ENCODE peak calls at places on chromosomes 6 and 20, in seven cellular contexts. T is lower lobe of right lung, W is spleen, U is bronchial epithelial cell, B is left lung, P is HFFc6, S is HFF-Myc. I is an unnamed sample.
A peak's percentile ranks its signal among the peaks of the same experiment; 100 is the strongest.

GRCh38 chr20:57904706-57905105 is 194.9 kb upstream of the PMEPA1 start:
- DNase-seq in S (no peak), T (no peak), W (no peak), B (no peak), U (peak; percentile 70), P (no peak), I (no peak)

GRCh38 chr6:17714177-17714576 is 7.5 kb upstream of the NUP153 start:
- DNase-seq in W (no peak), T (no peak), B (no peak), S (no peak), U (peak; percentile 38), P (no peak), I (no peak)

GRCh38 chr6:2353412-2354137 is 108.2 kb upstream of the GMDS start:
- DNase-seq in U (peak; percentile 74), S (peak; percentile 47), P (peak; percentile 63), W (no peak), B (no peak), T (no peak), I (peak; percentile 71)

GRCh38 chr6:13924949-13925881 is at the start of gene RNF182:
- DNase-seq in B (no peak), T (no peak), W (peak; percentile 79), P (no peak), U (no peak), S (no peak), I (no peak)

GRCh38 chr6:21665436-21666199 is 72.1 kb downstream of the SOX4 start:
- DNase-seq in B (no peak), S (no peak), P (no peak), T (no peak), W (no peak), U (no peak), I (no peak)

GRCh38 chr6:31340228-31340627 is 16.8 kb downstream of the HLA-B start:
- DNase-seq in P (no peak), T (no peak), U (no peak), W (no peak), S (no peak), B (no peak), I (no peak)

GRCh38 chr20:53298900-53299299 is 294.7 kb downstream of the ZNF217 start:
- DNase-seq in U (no peak), W (no peak), P (no peak), T (no peak), B (no peak), S (no peak), I (no peak)

GRCh38 chr20:46828471-46828870 is 66.2 kb upstream of the EYA2 start:
- DNase-seq in S (no peak), T (no peak), P (peak; percentile 73), U (peak; percentile 62), B (no peak), W (no peak), I (no peak)

GRCh38 chr6:112117554-112117953 is 30.2 kb downstream of the FAM229B start:
- DNase-seq in P (peak; percentile 33), U (peak; percentile 85), W (no peak), T (no peak), S (peak; percentile 24), B (no peak), I (no peak)

GRCh38 chr6:163398104-163398503 is 16.4 kb upstream of the QKI start:
- DNase-seq in W (no peak), S (no peak), P (no peak), U (no peak), T (no peak), B (no peak), I (no peak)

GRCh38 chr6:6497976-6498375 is 90.5 kb upstream of the LY86 start:
- DNase-seq in P (no peak), B (no peak), T (no peak), W (no peak), S (no peak), U (no peak), I (no peak)

GRCh38 chr6:35044145-35044745 is 96.9 kb downstream of the TCP11 start:
- DNase-seq in P (no peak), U (peak; percentile 64), W (no peak), S (no peak), B (no peak), T (no peak), I (no peak)

GRCh38 chr6:141451508-141452353 is 681.0 kb upstream of the GJE1 start:
- DNase-seq in T (no peak), W (no peak), B (no peak), U (peak; percentile 78), P (peak; percentile 88), S (peak; percentile 21), I (no peak)

GRCh38 chr6:35539223-35539622 is 26.5 kb upstream of the TULP1 start:
- DNase-seq in S (no peak), W (no peak), B (no peak), U (no peak), T (no peak), P (no peak), I (no peak)

DNA sequence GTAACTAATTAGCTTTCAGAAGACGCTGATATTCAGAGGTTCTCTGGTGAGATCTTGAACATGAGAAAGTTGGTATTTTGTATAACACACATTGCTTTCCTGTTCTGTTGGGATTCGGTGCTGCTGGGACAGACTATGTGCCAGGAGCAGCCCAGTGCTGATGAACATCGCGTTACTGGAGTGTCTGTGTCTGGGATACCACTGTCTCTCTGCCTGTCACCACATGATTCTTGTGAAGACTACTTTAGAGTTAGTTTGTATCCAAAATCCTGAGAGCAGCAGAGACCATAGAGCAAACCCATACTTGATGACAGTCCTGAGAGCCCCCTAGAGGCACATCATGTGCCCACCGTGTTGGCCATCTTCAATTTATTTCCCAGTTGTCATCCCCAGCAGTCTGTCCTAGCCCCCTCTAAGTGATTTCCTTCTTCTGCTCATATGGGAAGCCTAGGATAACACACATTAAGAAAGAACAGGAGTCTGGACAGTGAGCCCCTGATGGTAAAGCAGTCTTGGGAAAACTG is 41.8 kb upstream of the TINAG start:
- DNase-seq in S (no peak), U (no peak), B (no peak), P (no peak), T (no peak), W (no peak), I (no peak)
- TF ChIP-seq CTCF in S (peak; percentile 3), U (no peak), B (no peak), P (peak; percentile 22), T (no peak), W (no peak), I (no peak)

GRCh38 chr6:132962936-132963579 is 148.7 kb downstream of the RPS12 start:
- DNase-seq in P (peak; percentile 12), T (peak; percentile 61), B (peak; percentile 53), S (peak; percentile 15), U (peak; percentile 66), W (peak; percentile 74), I (peak; percentile 29)

GRCh38 chr6:132960720-132961119 is 146.4 kb downstream of the RPS12 start:
- DNase-seq in U (peak; percentile 47), B (no peak), P (no peak), T (no peak), S (no peak), W (no peak), I (no peak)

GRCh38 chr6:132961122-132961521 is 146.8 kb downstream of the RPS12 start:
- DNase-seq in B (no peak), W (no peak), U (peak; percentile 87), S (no peak), T (no peak), P (peak; percentile 30), I (no peak)

GRCh38 chr6:132959927-132960326 is 145.6 kb downstream of the RPS12 start:
- DNase-seq in T (no peak), B (no peak), U (no peak), S (no peak), W (no peak), P (no peak), I (no peak)

GRCh38 chr6:132961610-132962009 is 147.2 kb downstream of the RPS12 start:
- DNase-seq in W (no peak), U (no peak), P (no peak), T (no peak), B (no peak), S (no peak), I (no peak)
- TF ChIP-seq CTCF in W (no peak), U (peak; percentile 24), P (peak; percentile 42), T (no peak), B (no peak), S (no peak), I (no peak)

GRCh38 chr6:43074847-43075741 is 1.0 kb upstream of the PTK7 start:
- DNase-seq in P (no peak), S (peak; percentile 78), T (no peak), B (no peak), U (no peak), W (peak; percentile 73), I (no peak)

GRCh38 chr6:43075791-43076092 is 372 bp upstream of the PTK7 start:
- DNase-seq in W (no peak), B (no peak), S (no peak), T (no peak), P (no peak), U (no peak), I (no peak)

GRCh38 chr6:43070028-43070632 is 6.0 kb upstream of the PTK7 start:
- DNase-seq in T (no peak), B (no peak), S (no peak), U (peak; percentile 60), P (no peak), W (no peak), I (no peak)
- TF ChIP-seq CTCF in T (peak; percentile 42), B (peak; percentile 17), S (peak; percentile 62), U (peak; percentile 53), P (peak; percentile 88), W (peak; percentile 13), I (peak; percentile 71)

DNA sequence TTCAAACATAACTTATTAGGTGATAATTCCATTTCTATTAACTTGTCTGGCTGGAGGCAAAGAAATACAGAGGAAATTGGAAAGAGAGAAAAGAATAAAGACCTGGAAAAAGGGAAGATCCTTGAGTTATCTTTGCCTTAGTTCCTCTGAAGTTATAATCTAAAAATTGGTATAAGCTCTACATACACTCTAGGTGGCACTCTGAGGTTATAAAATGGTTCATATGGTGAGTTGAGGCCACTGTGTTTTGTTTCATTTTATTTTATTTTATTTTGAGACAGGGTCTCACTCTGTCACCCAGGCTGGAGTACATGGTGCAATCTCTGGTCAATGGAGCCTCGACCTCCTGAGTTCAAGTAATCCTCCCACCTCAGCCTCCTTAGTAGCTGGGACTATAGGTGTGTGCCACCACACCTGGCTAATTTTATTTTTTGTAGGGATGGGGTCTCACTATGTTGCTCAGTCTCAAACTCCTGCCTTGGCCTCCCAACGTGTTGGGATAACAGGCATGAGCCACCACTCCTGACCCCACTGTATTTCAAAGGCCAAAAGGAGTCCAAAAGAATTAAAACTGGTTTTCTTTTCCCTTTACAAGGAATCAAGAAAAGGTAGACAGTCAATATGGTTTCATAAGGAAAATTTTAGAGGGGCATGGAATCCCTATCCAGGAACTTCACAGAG is 19.4 kb downstream of the GPX6 start:
- DNase-seq in U (peak; percentile 8), W (no peak), T (no peak), P (no peak), B (no peak), S (no peak), I (no peak)
- TF ChIP-seq CTCF in U (no peak), W (no peak), T (no peak), P (peak; percentile 34), B (no peak), S (no peak), I (no peak)